ENCODE peak calls at places on chromosomes 5 and 9, in seven cellular contexts. M is A673, C is brain microvascular endothelial cell, Z is gastrocnemius medialis, P is suprapubic skin, A is esophagus squamous epithelium, U is cardiac muscle cell. I is an unnamed sample.
A peak's percentile ranks its signal among the peaks of the same experiment; 100 is the strongest.

GRCh38 chr5:170631471-170632195 is 127.8 kb downstream of the KCNIP1 start:
- DNase-seq in M (no peak), A (no peak), P (no peak), U (peak; percentile 65), Z (no peak), C (no peak), I (peak; percentile 48)

GRCh38 chr9:133342083-133342406 is 5.9 kb downstream of the MED22 start:
- DNase-seq in Z (no peak), A (no peak), M (peak; percentile 23), C (no peak), U (no peak), P (no peak), I (no peak)

GRCh38 chr5:179475211-179475840 is 75.0 kb upstream of the RUFY1 start:
- DNase-seq in M (peak; percentile 7), Z (no peak), C (peak; percentile 2), U (peak; percentile 73), A (no peak), P (no peak), I (peak; percentile 58)

GRCh38 chr5:148427370-148428042 is 43.7 kb downstream of the FBXO38 start:
- DNase-seq in M (no peak), U (no peak), C (no peak), A (no peak), P (no peak), Z (no peak), I (no peak)

GRCh38 chr5:90109285-90109684 is 300.3 kb downstream of the CETN3 start:
- DNase-seq in U (no peak), Z (no peak), C (no peak), M (no peak), P (no peak), A (no peak), I (no peak)

GRCh38 chr9:20980713-20981481 is 50.5 kb downstream of the HACD4 start:
- DNase-seq in A (no peak), Z (no peak), C (peak; percentile 54), U (no peak), P (no peak), M (no peak), I (no peak)

GRCh38 chr5:108259306-108259705 is 122.6 kb downstream of the FBXL17 start:
- DNase-seq in C (no peak), A (no peak), P (no peak), U (peak; percentile 71), M (no peak), Z (no peak), I (no peak)

GRCh38 chr5:112276996-112277395 is 142.1 kb downstream of the EPB41L4A start:
- DNase-seq in U (no peak), M (no peak), A (no peak), P (no peak), Z (no peak), C (no peak), I (no peak)

GRCh38 chr9:4238522-4238921 is 61.3 kb downstream of the GLIS3 start:
- DNase-seq in P (no peak), A (no peak), M (no peak), C (peak; percentile 53), Z (no peak), U (no peak), I (no peak)

GRCh38 chr9:122168356-122168755 is 8.6 kb downstream of the MORN5 start:
- DNase-seq in C (no peak), U (no peak), A (no peak), P (peak; percentile 11), Z (no peak), M (no peak), I (no peak)

GRCh38 chr5:172440486-172440885 is 13.8 kb downstream of the SH3PXD2B start:
- DNase-seq in P (peak; percentile 64), C (no peak), A (no peak), M (no peak), Z (no peak), U (no peak), I (no peak)

GRCh38 chr5:175365866-175366265 is 78.1 kb downstream of the DRD1 start:
- DNase-seq in M (no peak), Z (no peak), A (no peak), C (no peak), P (no peak), U (no peak), I (no peak)

GRCh38 chr5:62732677-62733121 is 154.1 kb downstream of the LRRC70 start:
- DNase-seq in Z (no peak), A (no peak), U (no peak), P (no peak), C (no peak), M (no peak), I (no peak)

GRCh38 chr5:56506586-56506985 is 273.5 kb upstream of the ANKRD55 start:
- DNase-seq in A (no peak), U (no peak), C (peak; percentile 34), M (no peak), Z (no peak), P (no peak), I (no peak)

GRCh38 chr5:78486223-78486622 is 125.8 kb downstream of the SCAMP1 start:
- DNase-seq in P (no peak), U (no peak), C (no peak), A (no peak), M (no peak), Z (no peak), I (no peak)

GRCh38 chr9:74630228-74630627 is 133.1 kb downstream of the RORB start:
- DNase-seq in A (no peak), P (no peak), M (no peak), C (no peak), U (no peak), Z (no peak), I (no peak)

GRCh38 chr9:13744233-13744954 is 464.9 kb upstream of the MPDZ start:
- DNase-seq in P (no peak), M (no peak), Z (no peak), A (no peak), C (no peak), U (no peak), I (no peak)

GRCh38 chr5:108079754-108080153 is 302.1 kb downstream of the FBXL17 start:
- DNase-seq in P (no peak), C (no peak), A (no peak), M (peak; percentile 16), U (no peak), Z (no peak), I (no peak)

GRCh38 chr5:1366514-1366913 is 21.6 kb upstream of the CLPTM1L start:
- DNase-seq in A (no peak), U (no peak), C (no peak), Z (no peak), M (no peak), P (no peak), I (no peak)

GRCh38 chr5:1005904-1006655 is 2.5 kb upstream of the NKD2 start:
- DNase-seq in Z (no peak), A (no peak), M (no peak), U (no peak), P (peak; percentile 72), C (no peak), I (peak; percentile 64)

GRCh38 chr5:120684749-120685415 is 220.8 kb downstream of the PRR16 start:
- DNase-seq in P (no peak), A (no peak), M (peak; percentile 10), Z (no peak), U (peak; percentile 8), C (no peak), I (no peak)

GRCh38 chr5:138602371-138603000 is 27.3 kb upstream of the HSPA9 start:
- DNase-seq in M (no peak), U (no peak), Z (no peak), C (no peak), A (no peak), P (peak; percentile 9), I (no peak)

GRCh38 chr5:138603521-138603920 is 28.3 kb upstream of the HSPA9 start:
- DNase-seq in C (peak; percentile 35), M (no peak), A (no peak), U (no peak), P (no peak), Z (no peak), I (no peak)

GRCh38 chr5:138604176-138604785 is 29.1 kb upstream of the HSPA9 start:
- DNase-seq in P (peak; percentile 15), M (no peak), C (no peak), Z (no peak), U (no peak), A (no peak), I (no peak)

GRCh38 chr5:138605254-138605972 is 30.2 kb upstream of the HSPA9 start:
- DNase-seq in Z (no peak), P (peak; percentile 18), C (no peak), M (no peak), A (no peak), U (no peak), I (no peak)

DNA sequence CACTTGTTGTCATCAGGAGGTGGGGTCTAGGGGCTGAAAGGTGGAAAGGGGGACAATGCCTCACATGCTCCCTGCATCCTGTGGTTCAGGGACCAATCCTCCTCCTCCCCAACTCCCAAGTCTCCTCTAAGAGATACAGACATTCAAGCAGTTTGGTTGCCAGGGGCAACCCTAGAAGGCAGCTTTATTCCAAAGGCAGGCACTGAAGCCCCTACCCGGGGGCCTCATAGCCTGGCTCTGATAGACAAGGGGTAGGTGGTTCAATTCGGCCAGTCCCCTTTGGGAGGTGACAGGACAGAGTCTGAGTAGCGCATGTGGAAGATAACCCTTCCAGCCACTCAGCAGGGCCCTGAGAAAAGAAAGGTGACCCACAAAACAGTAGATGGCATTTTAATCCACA is 31.2 kb upstream of the HSPA9 start:
- DNase-seq in P (peak; percentile 60), A (no peak), U (no peak), C (no peak), Z (no peak), M (no peak), I (no peak)
- H3K27ac ChIP-seq in P (no peak overlapping the region), A (no peak overlapping the region), U (peak overlapping the region; percentile 48), C (no peak overlapping the region), Z (no peak overlapping the region), M (no peak overlapping the region), I (no peak overlapping the region)

GRCh38 chr9:33106827-33107621 is 30.6 kb upstream of the SMU1 start:
- DNase-seq in A (no peak), Z (no peak), P (no peak), U (no peak), M (no peak), C (peak; percentile 58), I (no peak)
- H3K27ac ChIP-seq in A (peak overlapping the region; percentile 84), Z (peak overlapping the region; percentile 73), P (peak overlapping the region; percentile 64), U (no peak overlapping the region), M (no peak overlapping the region), C (peak overlapping the region; percentile 49), I (peak overlapping the region; percentile 62)

GRCh38 chr9:132074736-132075135 is 4.9 kb downstream of the MED27 start:
- DNase-seq in P (no peak), Z (no peak), U (no peak), A (no peak), M (no peak), C (peak; percentile 69), I (no peak)
- H3K27ac ChIP-seq in P (no peak overlapping the region), Z (no peak overlapping the region), U (no peak overlapping the region), A (no peak overlapping the region), M (no peak overlapping the region), C (no peak overlapping the region), I (no peak overlapping the region)

DNA sequence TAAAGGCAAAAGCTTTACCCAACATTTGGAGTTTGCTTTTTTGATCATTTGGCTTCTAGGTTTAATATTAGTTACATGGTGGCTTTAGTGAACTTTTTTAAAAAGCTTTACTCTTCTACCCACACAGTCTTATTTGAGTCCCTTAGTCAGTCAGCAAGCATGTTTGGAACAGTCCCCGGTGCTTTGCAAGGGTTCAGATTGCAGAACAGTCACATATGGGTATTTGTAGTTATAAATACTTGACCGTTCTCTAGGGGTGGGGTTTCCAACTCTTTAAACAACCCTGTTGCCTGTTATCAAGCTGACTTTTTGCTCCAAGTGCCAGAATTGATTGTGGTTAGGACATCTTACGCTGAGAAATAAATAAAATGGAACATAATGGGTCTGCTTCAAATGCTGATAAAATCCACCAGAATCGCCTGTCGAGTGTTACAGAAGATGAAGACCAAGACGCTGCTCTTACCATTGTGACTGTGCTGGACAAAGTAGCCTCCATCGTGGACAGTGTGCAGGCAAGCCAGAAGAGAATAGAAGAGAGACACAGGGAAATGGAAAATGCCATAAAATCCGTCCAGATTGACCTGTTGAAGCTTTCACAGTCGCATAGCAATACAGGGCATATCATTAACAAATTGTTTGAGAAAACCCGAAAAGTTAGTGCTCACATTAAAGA is at the start of gene CAVIN4:
- DNase-seq in U (no peak), Z (peak; percentile 84), P (no peak), C (peak; percentile 62), M (no peak), A (no peak), I (no peak)
- H3K27ac ChIP-seq in U (peak within 1 kb of the TSS; percentile 73), Z (peak within 1 kb of the TSS; percentile 85), P (no peak within 1 kb of the TSS), C (no peak within 1 kb of the TSS), M (no peak within 1 kb of the TSS), A (no peak within 1 kb of the TSS), I (no peak within 1 kb of the TSS)

I was measured in RWPE2.